ENCODE peak calls at places on chromosomes 16 and 17, in eight cellular contexts. U is stomach, T is K562, H is sigmoid colon, Z is transverse colon, I is H1, B is prostate gland, J is GM12891. W is an unnamed sample.

GRCh38 chr16:12185563-12185962 is 209.0 kb downstream of the SNX29 start:
- DNase-seq in U (no peak), H (no peak), I (no peak), Z (no peak), T (no peak), J (no peak), B (no peak), W (no peak)

GRCh38 chr17:40791808-40792436 is 7.8 kb downstream of the KRT28 start:
- DNase-seq in I (no peak), J (no peak), H (no peak), Z (no peak), T (peak), U (no peak), B (no peak), W (no peak)

GRCh38 chr16:68374961-68375660 is 64.3 kb downstream of the PRMT7 start:
- DNase-seq in T (no peak), B (no peak), Z (no peak), U (no peak), H (no peak), I (no peak), J (no peak), W (no peak)

GRCh38 chr17:81923302-81924260 is 4.0 kb downstream of the MAFG start:
- DNase-seq in J (no peak), Z (peak), T (peak), B (no peak), U (peak), H (peak), I (no peak), W (no peak)

GRCh38 chr16:57649443-57649751 is 18.7 kb upstream of the ADGRG3 start:
- DNase-seq in Z (no peak), I (no peak), J (no peak), H (no peak), U (no peak), B (no peak), T (no peak), W (no peak)

GRCh38 chr16:68776821-68777485 is 39.9 kb downstream of the CDH1 start:
- DNase-seq in B (no peak), H (no peak), I (no peak), U (no peak), T (no peak), J (peak), Z (no peak), W (peak)

GRCh38 chr17:78397681-78398101 is 19.2 kb downstream of the PGS1 start:
- DNase-seq in T (no peak), J (no peak), H (no peak), I (no peak), B (peak), Z (no peak), U (no peak), W (no peak)

GRCh38 chr17:42122371-42123303 is at the start of gene HSPB9:
- DNase-seq in I (peak), J (no peak), B (peak), U (peak), T (no peak), Z (peak), H (peak), W (no peak)

GRCh38 chr17:7987112-7987893 is 15.1 kb upstream of the GUCY2D start:
- DNase-seq in T (no peak), Z (no peak), U (no peak), B (no peak), H (peak), I (no peak), J (no peak), W (no peak)

GRCh38 chr17:40070895-40071719 is 8.3 kb downstream of the THRA start:
- DNase-seq in I (no peak), T (peak), H (peak), J (no peak), U (peak), B (no peak), Z (peak), W (no peak)

GRCh38 chr16:10617662-10618420 is 37.4 kb upstream of the EMP2 start:
- DNase-seq in B (no peak), J (no peak), I (no peak), Z (no peak), T (no peak), U (no peak), H (no peak), W (no peak)

GRCh38 chr17:70446446-70446845 is 277.1 kb downstream of the KCNJ2 start:
- DNase-seq in J (no peak), T (no peak), I (no peak), U (no peak), B (no peak), Z (no peak), H (no peak), W (no peak)

GRCh38 chr17:15651583-15652110 is 32.1 kb upstream of the FBXW10B start:
- DNase-seq in B (peak), U (peak), Z (peak), J (peak), I (peak), H (peak), T (peak), W (no peak)

GRCh38 chr17:63999680-64000531 is 1.8 kb downstream of the PRR29 start:
- DNase-seq in U (no peak), I (no peak), H (peak), J (no peak), B (no peak), T (peak), Z (no peak), W (no peak)

GRCh38 chr17:70938311-70938710 is 769.0 kb downstream of the KCNJ2 start:
- DNase-seq in U (no peak), J (no peak), I (no peak), Z (no peak), B (no peak), T (no peak), H (no peak), W (no peak)

GRCh38 chr17:64016248-64016784 is 4.1 kb downstream of the ICAM2 start:
- DNase-seq in T (peak), U (no peak), B (no peak), Z (no peak), J (no peak), H (no peak), I (no peak), W (no peak)

GRCh38 chr16:81545470-81546175 is 101.0 kb downstream of the CMIP start:
- DNase-seq in H (no peak), B (no peak), U (no peak), Z (no peak), T (no peak), I (no peak), J (no peak), W (no peak)

GRCh38 chr17:67056746-67057490 is 12.6 kb downstream of the CACNG1 start:
- DNase-seq in B (no peak), I (no peak), Z (no peak), U (no peak), J (no peak), H (no peak), T (no peak), W (no peak)

GRCh38 chr17:77887464-77888241 is 70.8 kb upstream of the TNRC6C start:
- DNase-seq in T (peak), U (peak), I (no peak), J (peak), B (peak), H (peak), Z (peak), W (no peak)

GRCh38 chr16:89010210-89010925 is 33.4 kb upstream of the CBFA2T3 start:
- DNase-seq in I (no peak), J (no peak), B (no peak), U (no peak), T (no peak), H (peak), Z (no peak), W (no peak)

GRCh38 chr17:80671039-80671822 is 126.6 kb downstream of the RPTOR start:
- DNase-seq in I (no peak), H (no peak), U (no peak), T (no peak), J (no peak), Z (no peak), B (no peak), W (no peak)

GRCh38 chr16:31099860-31100638 is 5.5 kb upstream of the VKORC1 start:
- DNase-seq in T (no peak), Z (no peak), J (no peak), B (no peak), I (no peak), U (no peak), H (no peak), W (no peak)

GRCh38 chr17:78045316-78045715 is 83.2 kb downstream of the TMC6 start:
- DNase-seq in U (no peak), I (no peak), B (no peak), T (no peak), J (no peak), Z (no peak), H (no peak), W (no peak)

GRCh38 chr17:3896108-3897099 is 3.6 kb upstream of the CAMKK1 start:
- DNase-seq in H (no peak), U (no peak), Z (no peak), B (no peak), T (no peak), J (no peak), I (no peak), W (no peak)

GRCh38 chr16:8864480-8864879 is 4.3 kb downstream of the CARHSP1 start:
- DNase-seq in U (no peak), B (no peak), Z (no peak), J (no peak), T (no peak), H (no peak), I (no peak), W (no peak)

GRCh38 chr16:2474877-2475412 is at the start of gene TBC1D24:
- DNase-seq in H (peak), U (peak), I (no peak), J (peak), Z (peak), B (peak), T (peak), W (peak)

GRCh38 chr17:50117202-50118040 is 12.5 kb downstream of the SAMD14 start:
- DNase-seq in H (no peak), U (peak), I (no peak), T (peak), Z (peak), J (peak), B (peak), W (peak)

GRCh38 chr16:11392041-11392581 is 46.9 kb downstream of the RMI2 start:
- DNase-seq in J (peak), I (no peak), H (peak), T (no peak), U (no peak), B (no peak), Z (no peak), W (no peak)

GRCh38 chr16:414395-415169 is 10.9 kb upstream of the RAB11FIP3 start:
- DNase-seq in B (no peak), U (no peak), H (no peak), I (no peak), J (no peak), Z (no peak), T (no peak), W (no peak)

GRCh38 chr16:57826706-57827625 is 24.7 kb upstream of the KIFC3 start:
- DNase-seq in I (no peak), T (no peak), Z (no peak), J (no peak), U (no peak), H (no peak), B (no peak), W (no peak)

GRCh38 chr17:2174471-2175293 is 119.8 kb downstream of the HIC1 start:
- DNase-seq in B (peak), H (peak), T (no peak), U (no peak), Z (peak), J (no peak), I (no peak), W (no peak)
- TF ChIP-seq POLR2AphosphoS5 in B (peak), H (peak), T (no peak), U (peak), Z (peak), J (no peak), I (no peak), W (no peak)

DNA sequence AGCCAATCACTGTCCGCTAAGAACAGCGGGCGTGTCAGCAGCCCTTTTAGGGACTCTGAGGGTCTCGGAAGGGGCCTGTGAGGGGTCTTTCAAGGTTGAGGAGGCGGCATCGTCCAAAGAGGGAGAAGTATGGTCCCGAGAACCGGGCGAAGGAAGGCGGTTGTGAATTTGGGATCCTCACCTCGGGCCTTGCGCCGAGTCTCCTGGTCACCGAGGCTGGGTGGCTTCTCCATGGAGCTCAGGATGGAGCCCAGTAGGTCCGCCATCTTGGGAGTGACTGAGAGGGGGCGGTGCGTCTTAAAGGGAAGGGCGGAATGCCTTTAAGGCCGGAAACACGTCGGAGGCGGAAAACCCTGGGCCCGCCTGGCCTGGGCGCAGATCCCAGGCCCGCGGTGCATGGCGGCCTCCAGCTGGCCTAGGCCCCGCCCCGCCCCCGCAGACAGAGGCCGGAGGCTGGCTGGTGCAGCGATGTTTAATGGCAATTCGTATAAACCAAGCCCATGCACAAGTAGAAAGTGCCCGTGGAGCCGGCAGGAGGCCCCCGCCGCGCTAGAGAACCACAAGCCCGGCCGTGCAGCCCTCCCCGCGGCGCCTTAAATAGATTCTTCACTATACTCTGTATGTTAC is at the start of gene SPAG7:
- DNase-seq in Z (peak), J (peak), H (peak), U (peak), B (peak), I (peak), T (peak), W (peak)
- TF ChIP-seq POLR2A in Z (peak), J (peak), H (peak), U (no peak), B (peak), I (peak), T (peak), W (peak)

GRCh38 chr17:4986403-4986802 is 1.1 kb downstream of the CAMTA2 start:
- DNase-seq in I (no peak), J (no peak), T (no peak), U (no peak), H (peak), Z (peak), B (no peak), W (no peak)

GRCh38 chr17:4988168-4988567 is 693 bp upstream of the CAMTA2 start:
- DNase-seq in J (no peak), T (no peak), U (no peak), I (no peak), H (no peak), Z (no peak), B (no peak), W (no peak)

GRCh38 chr17:4987767-4988083 is 250 bp upstream of the CAMTA2 start:
- DNase-seq in J (no peak), T (no peak), H (no peak), U (no peak), B (no peak), Z (no peak), I (no peak), W (no peak)

GRCh38 chr17:4986951-4987766 is at the start of gene CAMTA2:
- DNase-seq in H (peak), Z (peak), I (no peak), U (peak), B (peak), T (peak), J (peak), W (peak)
- TF ChIP-seq POLR2AphosphoS5 in H (peak), Z (peak), I (no peak), U (peak), B (peak), T (peak), J (no peak), W (peak)

GRCh38 chr17:2797632-2798031 is 1.4 kb downstream of the RAP1GAP2 start:
- DNase-seq in B (no peak), J (no peak), I (no peak), U (peak), H (no peak), T (no peak), Z (peak), W (no peak)
- TF ChIP-seq POLR2A in B (no peak), J (no peak), I (no peak), U (no peak), H (no peak), T (no peak), Z (peak), W (no peak)

GRCh38 chr16:48383877-48384304 is 1.3 kb downstream of the SIAH1 start:
- DNase-seq in Z (peak), H (no peak), I (no peak), U (no peak), T (no peak), B (peak), J (no peak), W (no peak)
- TF ChIP-seq POLR2AphosphoS5 in Z (no peak), H (peak), I (no peak), U (no peak), T (no peak), B (peak), J (no peak), W (no peak)

DNA sequence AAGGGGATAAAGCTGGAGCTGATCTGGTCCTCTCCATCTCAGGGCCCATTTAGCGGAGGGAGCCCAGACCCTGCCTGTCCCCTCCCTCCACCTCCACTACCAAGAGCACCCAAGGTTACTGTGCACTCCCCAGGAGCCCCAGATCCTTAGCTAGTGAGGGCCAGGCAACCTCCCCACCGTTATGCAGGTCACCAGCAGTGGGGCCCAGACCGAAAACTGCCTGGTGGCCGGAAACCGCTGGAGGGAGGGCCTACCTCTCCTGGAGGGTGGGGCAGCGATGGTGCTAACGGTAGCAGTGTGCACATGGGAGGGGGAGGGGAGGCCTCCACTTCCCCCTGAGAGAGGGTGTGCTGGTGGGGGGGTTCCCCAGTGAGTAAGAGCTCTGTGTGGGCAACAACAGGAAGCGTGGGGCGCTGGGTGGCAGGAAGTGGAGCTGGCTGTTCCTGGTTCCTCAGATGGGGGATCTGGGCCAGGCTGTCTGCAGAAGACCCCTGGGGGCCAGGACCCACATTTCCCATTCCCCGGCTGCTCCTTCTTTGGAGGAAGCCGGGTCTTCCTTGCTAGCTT is 4.4 kb downstream of the FMNL1 start:
- DNase-seq in U (peak), J (peak), Z (peak), H (peak), B (no peak), I (no peak), T (peak), W (peak)
- TF ChIP-seq POLR2A in U (no peak), J (peak), Z (peak), H (no peak), B (no peak), I (no peak), T (peak), W (peak)

DNA sequence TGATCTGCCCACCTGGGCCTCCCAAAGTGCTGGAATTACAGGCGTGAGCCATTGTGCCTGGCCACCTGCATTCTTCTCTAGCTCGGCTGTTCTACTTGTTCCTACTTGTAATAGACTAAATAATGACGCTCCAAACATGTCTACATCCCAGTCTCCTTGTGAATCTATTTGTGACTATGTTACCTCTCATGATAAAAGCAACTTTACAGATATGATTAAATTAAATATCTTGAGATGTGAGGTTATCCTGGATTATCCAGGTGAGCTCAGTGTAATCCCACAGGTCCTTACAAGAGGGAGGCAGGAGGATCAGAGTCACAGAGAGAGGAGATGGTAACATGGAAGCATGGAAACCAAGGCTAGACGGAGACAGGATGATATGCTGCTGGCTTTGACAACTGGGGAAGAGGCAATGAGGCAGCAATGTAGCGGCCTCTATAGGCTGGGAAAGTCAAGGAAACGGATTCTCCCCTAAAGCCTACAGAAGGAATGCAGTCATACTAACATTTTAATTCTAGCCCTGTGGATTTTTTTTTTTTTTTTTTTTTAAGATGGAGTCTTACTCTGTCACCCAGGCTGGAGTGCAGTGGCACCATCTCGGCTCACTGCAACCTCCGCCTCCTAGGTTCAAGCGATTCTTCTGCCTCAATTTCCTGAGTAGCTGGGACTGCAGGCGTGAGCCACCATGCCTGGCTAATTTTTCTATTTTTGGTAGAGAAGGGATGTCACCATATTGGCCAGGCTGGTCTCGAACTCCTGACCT is 5.0 kb upstream of the LASP1 start:
- DNase-seq in B (no peak), J (no peak), U (no peak), I (no peak), T (no peak), Z (no peak), H (no peak), W (no peak)
- TF ChIP-seq POLR2AphosphoS5 in B (no peak), J (no peak), U (no peak), I (no peak), T (no peak), Z (no peak), H (no peak), W (no peak)

DNA sequence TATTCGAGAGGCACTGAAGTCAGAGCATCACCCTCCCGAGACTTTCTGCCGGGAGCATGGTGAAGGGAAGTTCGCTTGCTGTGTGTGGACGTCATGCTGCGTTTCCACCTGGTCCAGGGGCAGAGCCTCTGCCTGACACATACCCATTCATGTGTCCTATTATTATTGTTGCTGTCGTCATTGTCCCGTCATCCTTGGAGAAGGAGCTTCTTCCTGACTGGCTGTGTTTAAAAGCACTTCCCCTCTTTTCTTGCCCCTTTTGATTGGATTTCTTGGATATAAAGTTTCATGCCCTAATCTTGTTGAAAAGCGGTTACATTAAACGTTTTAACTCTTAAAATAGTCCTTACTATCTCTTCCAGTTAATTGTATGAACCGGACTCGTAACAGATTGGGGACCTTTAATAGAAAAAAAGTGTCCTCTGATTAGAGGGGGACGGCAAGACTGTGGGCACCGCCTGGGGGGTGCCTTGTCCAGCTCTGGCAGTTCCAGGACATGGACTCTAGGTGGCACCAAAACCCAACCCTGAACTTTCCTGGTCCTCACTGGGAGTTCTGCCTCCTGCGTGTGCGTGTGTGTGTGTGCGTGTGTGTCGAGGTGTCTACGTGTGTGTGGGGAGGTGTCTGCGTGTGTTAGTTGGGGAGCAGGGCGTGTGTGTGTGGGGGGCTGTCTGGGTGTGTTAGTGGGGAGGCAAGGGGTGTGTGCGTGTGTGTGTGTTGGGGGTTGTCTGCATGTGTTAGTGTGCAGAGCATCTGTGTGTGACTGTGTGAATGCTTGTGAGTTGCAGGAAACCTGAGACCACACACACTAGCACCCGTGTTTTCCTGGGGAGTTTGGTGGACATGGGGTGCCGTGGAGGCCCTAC is 133.3 kb upstream of the CIBAR2 start:
- DNase-seq in I (no peak), J (no peak), Z (peak), H (peak), B (peak), U (peak), T (peak), W (no peak)
- TF ChIP-seq POLR2A in I (no peak), J (no peak), Z (no peak), H (no peak), B (no peak), U (no peak), T (no peak), W (no peak)